ENCODE peak calls at places on chromosomes 12 and 14, in five cellular contexts. N, W, Q, F and A are unnamed samples.

GRCh38 chr12:22578328-22578727 is 34.0 kb upstream of the C2CD5 start:
- DNase-seq in N (no peak), W (no peak), Q (no peak), F (no peak), A (no peak)

GRCh38 chr12:57150400-57150799 is 3.0 kb upstream of the LRP1-AS start:
- DNase-seq in N (no peak), W (no peak), Q (no peak), F (no peak), A (no peak)

GRCh38 chr12:92398565-92399309 is 253.1 kb upstream of the BTG1 start:
- DNase-seq in N (no peak), W (no peak), Q (no peak), F (no peak), A (no peak)

GRCh38 chr12:101671157-101671791 is 26.2 kb upstream of the CHPT1 start:
- DNase-seq in N (no peak), W (peak; percentile 44), Q (no peak), F (no peak), A (no peak)

GRCh38 chr14:20413785-20414117 is 450 bp upstream of the TEP1 start:
- DNase-seq in N (peak; percentile 6), W (peak; percentile 21), Q (no peak), F (no peak), A (no peak)

GRCh38 chr14:87044807-87045206 is 948.2 kb downstream of the GALC start:
- DNase-seq in N (no peak), W (no peak), Q (no peak), F (no peak), A (peak; percentile 22)

GRCh38 chr12:96811083-96811482 is 96.0 kb upstream of the NEDD1 start:
- DNase-seq in N (peak; percentile 73), W (no peak), Q (no peak), F (peak; percentile 85), A (peak; percentile 96)

GRCh38 chr14:87712386-87713113 is 280.4 kb downstream of the GALC start:
- DNase-seq in N (no peak), W (no peak), Q (no peak), F (no peak), A (peak; percentile 3)

GRCh38 chr14:102086346-102086971 is 385 bp downstream of the HSP90AA1 start:
- DNase-seq in N (peak; percentile 46), W (peak; percentile 60), Q (no peak), F (peak; percentile 68), A (peak; percentile 52)

GRCh38 chr14:69616408-69616773 is 5.0 kb downstream of the SUSD6 start:
- DNase-seq in N (no peak), W (no peak), Q (no peak), F (no peak), A (no peak)

GRCh38 chr12:93127582-93128331 is 198.7 kb upstream of the EEA1 start:
- DNase-seq in N (peak; percentile 71), W (peak; percentile 49), Q (no peak), F (peak; percentile 92), A (peak; percentile 70)

GRCh38 chr12:92827836-92828431 is 101.2 kb downstream of the EEA1 start:
- DNase-seq in N (peak; percentile 30), W (peak; percentile 39), Q (peak; percentile 8), F (peak; percentile 49), A (peak; percentile 7)

GRCh38 chr14:37142835-37143499 is 29.4 kb downstream of the SLC25A21 start:
- DNase-seq in N (peak; percentile 82), W (no peak), Q (no peak), F (peak; percentile 72), A (peak; percentile 94)

GRCh38 chr12:42958271-42958674 is 368.7 kb upstream of the PRICKLE1 start:
- DNase-seq in N (peak; percentile 13), W (no peak), Q (no peak), F (peak; percentile 26), A (peak; percentile 57)

GRCh38 chr12:27006797-27007467 is 7.3 kb downstream of the TM7SF3 start:
- DNase-seq in N (no peak), W (no peak), Q (no peak), F (no peak), A (no peak)

GRCh38 chr12:68746572-68747180 is 700 bp downstream of the SLC35E3 start:
- DNase-seq in N (peak; percentile 74), W (peak; percentile 70), Q (peak; percentile 11), F (peak; percentile 68), A (peak; percentile 45)

GRCh38 chr12:72288911-72289310 is 16.7 kb downstream of the TRHDE start:
- DNase-seq in N (no peak), W (no peak), Q (no peak), F (peak; percentile 59), A (no peak)

GRCh38 chr14:89432226-89432625 is 15.2 kb upstream of the FOXN3 start:
- DNase-seq in N (no peak), W (peak; percentile 18), Q (no peak), F (no peak), A (no peak)
- H3K4me1 ChIP-seq in N (peaks cover 31% of the 10 kb centered on the region), W (peaks cover 46% of the 10 kb centered on the region), Q (peaks cover 14% of the 10 kb centered on the region), F (peaks cover 24% of the 10 kb centered on the region), A (peaks cover 32% of the 10 kb centered on the region)

DNA sequence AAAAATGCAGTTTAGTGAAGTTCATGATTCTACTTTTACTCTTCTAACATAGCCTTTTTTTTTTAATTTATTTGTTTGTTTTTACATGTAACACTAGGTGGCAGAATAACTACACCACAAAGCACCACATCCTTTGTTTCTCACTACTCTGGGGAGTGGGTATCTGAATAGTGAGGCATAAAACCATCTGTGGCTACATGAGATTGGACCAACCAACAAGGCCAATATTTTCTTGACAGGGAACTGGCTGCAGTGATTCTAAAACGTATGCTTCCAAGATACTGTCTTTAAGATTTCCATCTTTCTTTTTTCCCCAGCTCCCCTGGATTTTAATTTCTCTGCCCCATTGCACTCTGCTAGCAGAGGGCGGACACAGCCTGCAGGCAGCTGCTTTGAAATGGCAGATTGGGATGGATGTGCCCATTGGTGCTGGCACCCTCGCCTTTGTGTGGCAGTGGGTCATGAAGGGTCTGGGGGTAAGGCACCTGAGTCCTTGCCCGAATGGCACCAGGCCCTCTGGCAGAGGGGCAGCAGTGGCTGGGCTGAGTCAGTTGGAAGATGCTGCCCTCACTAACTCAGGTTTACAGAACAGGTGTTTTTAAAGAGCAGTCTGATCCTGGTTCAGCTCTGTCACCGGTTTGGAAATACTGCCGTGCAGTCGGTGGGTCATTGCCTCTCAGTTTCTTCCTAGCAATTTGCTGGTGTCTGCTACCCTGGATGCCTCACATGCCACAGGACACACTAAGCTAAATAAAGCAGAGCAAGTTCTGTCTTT is 429.1 kb downstream of the RAD51B start:
- DNase-seq in N (peak; percentile 35), W (no peak), Q (peak; percentile 64), F (peak; percentile 78), A (peak; percentile 74)
- H3K4me1 ChIP-seq in N (peaks cover 37% of the 10 kb centered on the region), W (peaks cover 82% of the 10 kb centered on the region), Q (peaks cover 17% of the 10 kb centered on the region), F (peaks cover 25% of the 10 kb centered on the region), A (peaks cover 39% of the 10 kb centered on the region)

GRCh38 chr12:54412786-54413185 is 6.3 kb downstream of the ITGA5 start:
- DNase-seq in N (no peak), W (no peak), Q (no peak), F (no peak), A (no peak)

GRCh38 chr12:54415223-54415929 is 3.7 kb downstream of the ITGA5 start:
- DNase-seq in N (no peak), W (no peak), Q (no peak), F (no peak), A (no peak)

GRCh38 chr12:54412348-54412747 is 6.7 kb downstream of the ITGA5 start:
- DNase-seq in N (no peak), W (no peak), Q (no peak), F (no peak), A (no peak)

GRCh38 chr12:54413284-54414190 is 5.5 kb downstream of the ITGA5 start:
- DNase-seq in N (no peak), W (peak; percentile 55), Q (no peak), F (no peak), A (peak; percentile 26)

DNA sequence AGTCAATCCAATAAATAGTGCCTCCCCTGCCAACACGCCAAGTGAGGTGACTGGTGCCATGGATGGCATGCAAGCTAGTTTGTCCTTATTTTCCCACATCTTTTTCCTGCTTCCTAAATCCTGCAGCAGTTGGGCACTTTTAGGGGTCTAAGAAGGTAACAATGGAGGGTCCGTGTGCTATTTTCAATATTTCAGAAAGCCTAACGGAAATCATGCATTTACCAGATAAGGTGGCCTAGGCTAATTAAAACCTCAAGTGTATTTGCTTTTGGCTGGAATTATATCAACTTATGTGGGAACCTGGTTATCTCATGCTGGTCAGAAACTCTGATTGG is 4.9 kb downstream of the ITGA5 start:
- DNase-seq in N (no peak), W (no peak), Q (no peak), F (no peak), A (no peak)
- H3K4me1 ChIP-seq in N (peaks cover 51% of the 10 kb centered on the region), W (peaks cover 70% of the 10 kb centered on the region), Q (peaks cover 11% of the 10 kb centered on the region), F (peaks cover 34% of the 10 kb centered on the region), A (peaks cover 50% of the 10 kb centered on the region)

GRCh38 chr12:108700833-108701450 is 30.4 kb downstream of the CORO1C start:
- DNase-seq in N (peak; percentile 95), W (no peak), Q (no peak), F (no peak), A (no peak)
- H3K4me1 ChIP-seq in N (peaks cover 48% of the 10 kb centered on the region), W (peaks cover 60% of the 10 kb centered on the region), Q (peaks cover 23% of the 10 kb centered on the region), F (peaks cover 37% of the 10 kb centered on the region), A (peaks cover 47% of the 10 kb centered on the region)